ENCODE peak calls at places on chromosomes 12 and 14, in nine cellular contexts. X, Y, M, N, Q, D, B, G and P are unnamed samples.
A peak's percentile ranks its signal among the peaks of the same experiment; 100 is the strongest.

GRCh38 chr12:49847161-49847560 is 4.3 kb upstream of the BCDIN3D start:
- DNase-seq in X (no peak), Y (no peak), M (no peak), N (no peak), Q (no peak), D (no peak), B (no peak), G (no peak), P (no peak)

GRCh38 chr14:23209651-23210423 is 26.4 kb upstream of the SLC7A8 start:
- DNase-seq in X (no peak), Y (no peak), M (no peak), N (no peak), Q (no peak), D (no peak), B (no peak), G (peak; percentile 42), P (no peak)

GRCh38 chr14:43031598-43031997 is 1424.9 kb downstream of the LRFN5 start:
- DNase-seq in X (no peak), Y (no peak), M (no peak), N (no peak), Q (no peak), D (no peak), B (no peak), G (no peak), P (no peak)

GRCh38 chr12:96495155-96495554 is 5.8 kb downstream of the CFAP54 start:
- DNase-seq in X (no peak), Y (no peak), M (no peak), N (no peak), Q (no peak), D (no peak), B (no peak), G (no peak), P (no peak)

GRCh38 chr12:131091976-131092691 is 138.4 kb downstream of the ADGRD1 start:
- DNase-seq in X (no peak), Y (no peak), M (no peak), N (peak; percentile 7), Q (no peak), D (peak; percentile 3), B (no peak), G (no peak), P (no peak)

GRCh38 chr12:93163260-93164036 is 214.3 kb upstream of the NUDT4 start:
- DNase-seq in X (no peak), Y (no peak), M (no peak), N (no peak), Q (no peak), D (no peak), B (no peak), G (no peak), P (no peak)

GRCh38 chr12:121796855-121797751 is 3.6 kb upstream of the RHOF start:
- DNase-seq in X (no peak), Y (peak; percentile 98), M (peak; percentile 100), N (peak; percentile 84), Q (peak; percentile 94), D (peak; percentile 95), B (no peak), G (no peak), P (peak; percentile 91)

GRCh38 chr12:120767071-120768024 is 41.7 kb downstream of the ACADS start:
- DNase-seq in X (no peak), Y (no peak), M (no peak), N (no peak), Q (no peak), D (no peak), B (no peak), G (no peak), P (no peak)

GRCh38 chr12:69359531-69360347 is at the start of gene YEATS4:
- DNase-seq in X (peak; percentile 36), Y (peak; percentile 91), M (peak; percentile 96), N (peak; percentile 82), Q (peak; percentile 89), D (peak; percentile 82), B (peak; percentile 68), G (peak; percentile 90), P (peak; percentile 51)

GRCh38 chr14:35818346-35819115 is 7.6 kb upstream of the BRMS1L start:
- DNase-seq in X (no peak), Y (no peak), M (peak; percentile 61), N (no peak), Q (peak; percentile 75), D (no peak), B (no peak), G (no peak), P (no peak)

GRCh38 chr12:109890620-109891019 is 9.5 kb upstream of the TCHP start:
- DNase-seq in X (no peak), Y (no peak), M (no peak), N (no peak), Q (no peak), D (no peak), B (no peak), G (no peak), P (no peak)

GRCh38 chr14:100443643-100444042 is 120.5 kb downstream of the SLC25A47 start:
- DNase-seq in X (no peak), Y (no peak), M (no peak), N (no peak), Q (no peak), D (no peak), B (no peak), G (no peak), P (no peak)

GRCh38 chr14:91317381-91318313 is 73.1 kb upstream of the GPR68 start:
- DNase-seq in X (peak; percentile 26), Y (peak; percentile 84), M (peak; percentile 79), N (peak; percentile 73), Q (no peak), D (peak; percentile 81), B (peak; percentile 51), G (no peak), P (no peak)

GRCh38 chr12:50221228-50222008 is 54.2 kb upstream of the CERS5 start:
- DNase-seq in X (no peak), Y (no peak), M (no peak), N (no peak), Q (peak; percentile 67), D (peak; percentile 15), B (no peak), G (no peak), P (no peak)

GRCh38 chr12:58858030-58858429 is 62.3 kb downstream of the LRIG3 start:
- DNase-seq in X (no peak), Y (no peak), M (no peak), N (no peak), Q (no peak), D (no peak), B (no peak), G (no peak), P (no peak)

GRCh38 chr14:64186231-64187129 is 107.7 kb downstream of the ESR2 start:
- DNase-seq in X (no peak), Y (no peak), M (peak; percentile 87), N (peak; percentile 49), Q (peak; percentile 81), D (no peak), B (no peak), G (no peak), P (no peak)

GRCh38 chr14:76904740-76905569 is 78.7 kb downstream of the LRRC74A start:
- DNase-seq in X (no peak), Y (peak; percentile 82), M (peak; percentile 60), N (no peak), Q (no peak), D (no peak), B (peak; percentile 38), G (peak; percentile 98), P (peak; percentile 46)

DNA sequence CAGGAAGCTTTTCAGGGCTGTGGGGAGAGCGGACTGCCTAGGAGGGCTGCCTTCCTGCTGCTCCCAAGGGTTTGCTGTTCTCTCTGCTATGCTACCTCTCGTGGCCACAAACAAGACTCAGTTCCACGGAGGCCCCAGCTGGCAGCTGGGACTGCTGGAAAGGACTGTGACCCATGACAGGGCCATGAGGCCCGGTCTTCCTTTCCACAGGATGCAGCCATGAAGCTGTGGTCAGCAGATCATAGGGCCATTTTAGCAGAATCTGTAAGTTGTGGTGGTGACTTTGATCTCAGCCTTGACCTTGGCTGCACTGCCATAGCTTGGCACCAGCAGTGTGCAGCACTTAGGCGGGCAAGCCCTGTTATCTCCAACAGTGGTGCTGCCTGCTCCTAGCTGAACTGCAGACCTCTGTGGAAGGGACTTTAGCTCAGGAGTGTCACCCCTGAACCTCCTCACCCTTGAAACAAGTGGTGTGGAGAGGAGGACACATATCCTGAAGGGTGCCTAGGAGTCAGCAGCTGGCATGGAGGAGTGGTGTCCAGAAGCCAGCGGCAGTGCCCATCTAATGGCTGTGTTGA is 12.3 kb downstream of the KRT80 start:
- DNase-seq in X (no peak), Y (no peak), M (no peak), N (no peak), Q (no peak), D (no peak), B (no peak), G (no peak), P (no peak)
- H3K4me1 ChIP-seq in X (peaks cover 76% of the 10 kb centered on the region), Y (peaks cover 15% of the 10 kb centered on the region), M (peaks cover 23% of the 10 kb centered on the region), N (peaks cover 2% of the 10 kb centered on the region), Q (peaks cover 14% of the 10 kb centered on the region), D (peaks cover 48% of the 10 kb centered on the region), B (no peaks in the 10 kb centered on the region), G (peaks cover 61% of the 10 kb centered on the region), P (peaks cover 4% of the 10 kb centered on the region)

DNA sequence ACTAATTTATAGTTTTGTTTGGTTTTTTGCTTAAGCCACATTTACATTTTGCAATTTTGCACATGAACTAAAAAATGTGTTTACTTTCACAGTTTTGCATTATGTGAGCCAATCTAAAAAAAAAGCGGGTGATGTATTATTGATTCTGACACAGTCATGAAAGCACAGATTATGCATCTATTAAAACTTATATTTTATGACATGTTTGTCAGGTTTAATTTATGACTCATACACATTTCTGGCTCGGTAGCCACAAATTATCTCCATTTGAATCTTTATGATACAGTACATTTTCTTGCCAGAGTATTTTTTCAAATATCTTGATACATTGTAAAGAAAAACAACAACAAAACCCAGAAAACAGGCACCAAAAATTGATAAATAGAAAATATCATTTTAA is 280.4 kb upstream of the GRIP1 start:
- DNase-seq in X (no peak), Y (no peak), M (no peak), N (no peak), Q (no peak), D (no peak), B (no peak), G (no peak), P (no peak)
- H3K4me1 ChIP-seq in X (peaks cover 45% of the 10 kb centered on the region), Y (no peaks in the 10 kb centered on the region), M (no peaks in the 10 kb centered on the region), N (no peaks in the 10 kb centered on the region), Q (peaks cover 20% of the 10 kb centered on the region), D (no peaks in the 10 kb centered on the region), B (peaks cover 7% of the 10 kb centered on the region), G (no peaks in the 10 kb centered on the region), P (no peaks in the 10 kb centered on the region)

DNA sequence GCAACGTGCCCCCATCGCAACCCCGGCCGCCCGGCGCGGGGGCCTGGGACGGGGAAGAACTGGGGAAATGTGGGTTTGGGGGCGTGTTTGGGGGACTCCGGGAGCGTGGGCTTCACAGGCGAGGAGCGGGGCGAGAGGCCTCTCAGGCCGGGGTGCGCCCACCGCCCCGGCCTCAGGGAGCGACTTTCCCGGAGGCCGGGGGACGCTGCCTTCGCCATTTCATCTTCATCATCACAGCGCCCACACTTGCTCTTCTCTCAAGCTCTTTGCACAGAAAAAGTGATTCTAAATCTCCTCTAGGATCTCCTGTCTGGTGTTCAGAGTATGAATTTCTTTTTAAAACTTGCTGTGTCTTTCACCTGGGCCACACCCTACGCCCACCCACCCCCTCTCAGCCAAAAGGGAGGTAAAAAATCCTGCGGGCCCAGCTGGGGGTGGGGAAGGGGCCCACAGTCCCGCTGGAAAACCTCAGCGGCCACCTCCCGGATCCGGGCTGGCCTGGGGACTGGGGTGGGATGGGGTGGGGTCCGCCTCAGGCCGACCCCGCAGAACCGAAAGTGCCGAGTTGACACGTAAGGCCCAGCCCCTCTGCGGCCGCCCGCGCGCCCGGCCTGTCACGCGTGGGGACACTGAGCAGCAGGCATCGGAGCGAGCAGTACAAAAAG is 7.4 kb downstream of the CDKN1B start:
- DNase-seq in X (no peak), Y (no peak), M (peak; percentile 10), N (no peak), Q (peak; percentile 30), D (no peak), B (no peak), G (no peak), P (no peak)
- H3K4me1 ChIP-seq in X (peaks cover 60% of the 10 kb centered on the region), Y (peaks cover 39% of the 10 kb centered on the region), M (peaks cover 40% of the 10 kb centered on the region), N (peaks cover 4% of the 10 kb centered on the region), Q (peaks cover 29% of the 10 kb centered on the region), D (peaks cover 48% of the 10 kb centered on the region), B (peaks cover 52% of the 10 kb centered on the region), G (peaks cover 21% of the 10 kb centered on the region), P (peaks cover 41% of the 10 kb centered on the region)

GRCh38 chr12:56987551-56988053 is 18.7 kb downstream of the ZBTB39 start:
- DNase-seq in X (no peak), Y (peak; percentile 87), M (peak; percentile 79), N (peak; percentile 73), Q (peak; percentile 94), D (peak; percentile 80), B (peak; percentile 41), G (peak; percentile 71), P (peak; percentile 63)
- H3K4me1 ChIP-seq in X (peaks cover 52% of the 10 kb centered on the region), Y (peaks cover 9% of the 10 kb centered on the region), M (no peaks in the 10 kb centered on the region), N (no peaks in the 10 kb centered on the region), Q (peaks cover 10% of the 10 kb centered on the region), D (peaks cover 37% of the 10 kb centered on the region), B (peaks cover 4% of the 10 kb centered on the region), G (peaks cover 32% of the 10 kb centered on the region), P (peaks cover 6% of the 10 kb centered on the region)